ENCODE peak calls at places on chromosomes 5 and 9, in nine cellular contexts. One of them, this sample, is unnamed.
A peak's percentile ranks its signal among the peaks of the same experiment; 100 is the strongest.

GRCh38 chr9:129256959-129257713 is 79.1 kb upstream of the IER5L start:
- DNase-seq in cardiac muscle cell: no peak
- DNase-seq in epithelial cell of esophagus: no peak
- DNase-seq in ascending aorta: no peak
- DNase-seq in foreskin fibroblast: no peak
- DNase-seq in colonic mucosa: no peak
- DNase-seq in transverse colon: no peak
- DNase-seq in GM12865: no peak
- DNase-seq in GM06990: no peak
- DNase-seq in this sample: no peak

GRCh38 chr5:133460172-133460758 is 152.1 kb downstream of the FSTL4 start:
- DNase-seq in cardiac muscle cell: peak; percentile 49
- DNase-seq in epithelial cell of esophagus: peak; percentile 66
- DNase-seq in ascending aorta: no peak
- DNase-seq in foreskin fibroblast: no peak
- DNase-seq in colonic mucosa: no peak
- DNase-seq in transverse colon: peak; percentile 16
- DNase-seq in GM12865: peak; percentile 49
- DNase-seq in GM06990: peak; percentile 17
- DNase-seq in this sample: no peak

GRCh38 chr9:89798546-89799120 is 193.8 kb downstream of the GADD45G start:
- DNase-seq in cardiac muscle cell: no peak
- DNase-seq in epithelial cell of esophagus: no peak
- DNase-seq in ascending aorta: no peak
- DNase-seq in foreskin fibroblast: no peak
- DNase-seq in colonic mucosa: no peak
- DNase-seq in transverse colon: no peak
- DNase-seq in GM12865: no peak
- DNase-seq in GM06990: no peak
- DNase-seq in this sample: no peak

GRCh38 chr9:6195714-6196360 is 19.8 kb upstream of the IL33 start:
- DNase-seq in cardiac muscle cell: no peak
- DNase-seq in epithelial cell of esophagus: peak; percentile 73
- DNase-seq in ascending aorta: no peak
- DNase-seq in foreskin fibroblast: no peak
- DNase-seq in colonic mucosa: no peak
- DNase-seq in transverse colon: no peak
- DNase-seq in GM12865: no peak
- DNase-seq in GM06990: no peak
- DNase-seq in this sample: no peak

GRCh38 chr5:139064613-139065012 is 133.6 kb downstream of the SIL1 start:
- DNase-seq in cardiac muscle cell: no peak
- DNase-seq in epithelial cell of esophagus: peak; percentile 58
- DNase-seq in ascending aorta: no peak
- DNase-seq in foreskin fibroblast: no peak
- DNase-seq in colonic mucosa: no peak
- DNase-seq in transverse colon: no peak
- DNase-seq in GM12865: no peak
- DNase-seq in GM06990: no peak
- DNase-seq in this sample: no peak

GRCh38 chr5:143311428-143311827 is 92.1 kb downstream of the NR3C1 start:
- DNase-seq in cardiac muscle cell: no peak
- DNase-seq in epithelial cell of esophagus: peak; percentile 95
- DNase-seq in ascending aorta: no peak
- DNase-seq in foreskin fibroblast: peak; percentile 75
- DNase-seq in colonic mucosa: no peak
- DNase-seq in transverse colon: no peak
- DNase-seq in GM12865: no peak
- DNase-seq in GM06990: no peak
- DNase-seq in this sample: no peak

GRCh38 chr5:27158775-27159174 is 120.4 kb upstream of the CDH9 start:
- DNase-seq in cardiac muscle cell: no peak
- DNase-seq in epithelial cell of esophagus: peak; percentile 20
- DNase-seq in ascending aorta: no peak
- DNase-seq in foreskin fibroblast: no peak
- DNase-seq in colonic mucosa: no peak
- DNase-seq in transverse colon: no peak
- DNase-seq in GM12865: no peak
- DNase-seq in GM06990: no peak
- DNase-seq in this sample: no peak

GRCh38 chr9:123072407-123072995 is 39.0 kb downstream of the GPR21 start:
- DNase-seq in cardiac muscle cell: no peak
- DNase-seq in epithelial cell of esophagus: no peak
- DNase-seq in ascending aorta: no peak
- DNase-seq in foreskin fibroblast: no peak
- DNase-seq in colonic mucosa: no peak
- DNase-seq in transverse colon: no peak
- DNase-seq in GM12865: no peak
- DNase-seq in GM06990: no peak
- DNase-seq in this sample: no peak

GRCh38 chr9:136614372-136614922 is 48.3 kb upstream of the EGFL7 start:
- DNase-seq in cardiac muscle cell: no peak
- DNase-seq in epithelial cell of esophagus: no peak
- DNase-seq in ascending aorta: no peak
- DNase-seq in foreskin fibroblast: peak; percentile 81
- DNase-seq in colonic mucosa: peak; percentile 45
- DNase-seq in transverse colon: peak; percentile 17
- DNase-seq in GM12865: no peak
- DNase-seq in GM06990: no peak
- DNase-seq in this sample: no peak

GRCh38 chr9:38039090-38039906 is 29.7 kb downstream of the SHB start:
- DNase-seq in cardiac muscle cell: peak; percentile 48
- DNase-seq in epithelial cell of esophagus: no peak
- DNase-seq in ascending aorta: no peak
- DNase-seq in foreskin fibroblast: no peak
- DNase-seq in colonic mucosa: no peak
- DNase-seq in transverse colon: no peak
- DNase-seq in GM12865: no peak
- DNase-seq in GM06990: no peak
- DNase-seq in this sample: no peak

GRCh38 chr9:133694686-133695085 is 43.5 kb downstream of the SARDH start:
- DNase-seq in cardiac muscle cell: no peak
- DNase-seq in epithelial cell of esophagus: no peak
- DNase-seq in ascending aorta: no peak
- DNase-seq in foreskin fibroblast: no peak
- DNase-seq in colonic mucosa: no peak
- DNase-seq in transverse colon: no peak
- DNase-seq in GM12865: no peak
- DNase-seq in GM06990: no peak
- DNase-seq in this sample: no peak

GRCh38 chr5:157870837-157871834 is 12.2 kb upstream of the CLINT1 start:
- DNase-seq in cardiac muscle cell: no peak
- DNase-seq in epithelial cell of esophagus: peak; percentile 97
- DNase-seq in ascending aorta: no peak
- DNase-seq in foreskin fibroblast: no peak
- DNase-seq in colonic mucosa: no peak
- DNase-seq in transverse colon: no peak
- DNase-seq in GM12865: peak; percentile 20
- DNase-seq in GM06990: peak; percentile 30
- DNase-seq in this sample: no peak

GRCh38 chr9:114677418-114677817 is 4.6 kb downstream of the TEX48 start:
- DNase-seq in cardiac muscle cell: peak; percentile 84
- DNase-seq in epithelial cell of esophagus: peak; percentile 100
- DNase-seq in ascending aorta: no peak
- DNase-seq in foreskin fibroblast: peak; percentile 99
- DNase-seq in colonic mucosa: no peak
- DNase-seq in transverse colon: peak; percentile 18
- DNase-seq in GM12865: no peak
- DNase-seq in GM06990: no peak
- DNase-seq in this sample: peak; percentile 15

GRCh38 chr5:40464461-40464860 is 215.3 kb upstream of the PTGER4 start:
- DNase-seq in cardiac muscle cell: no peak
- DNase-seq in epithelial cell of esophagus: peak; percentile 32
- DNase-seq in ascending aorta: no peak
- DNase-seq in foreskin fibroblast: no peak
- DNase-seq in colonic mucosa: no peak
- DNase-seq in transverse colon: no peak
- DNase-seq in GM12865: no peak
- DNase-seq in GM06990: no peak
- DNase-seq in this sample: no peak

GRCh38 chr9:77284616-77285015 is 107.3 kb downstream of the VPS13A start:
- DNase-seq in cardiac muscle cell: no peak
- DNase-seq in epithelial cell of esophagus: no peak
- DNase-seq in ascending aorta: no peak
- DNase-seq in foreskin fibroblast: no peak
- DNase-seq in colonic mucosa: no peak
- DNase-seq in transverse colon: no peak
- DNase-seq in GM12865: no peak
- DNase-seq in GM06990: no peak
- DNase-seq in this sample: no peak

GRCh38 chr5:166370928-166371690 is 1920.3 kb upstream of the WWC1 start:
- DNase-seq in cardiac muscle cell: no peak
- DNase-seq in epithelial cell of esophagus: no peak
- DNase-seq in ascending aorta: no peak
- DNase-seq in foreskin fibroblast: no peak
- DNase-seq in colonic mucosa: no peak
- DNase-seq in transverse colon: no peak
- DNase-seq in GM12865: no peak
- DNase-seq in GM06990: no peak
- DNase-seq in this sample: no peak

GRCh38 chr5:147464211-147464610 is 45.7 kb downstream of the DPYSL3 start:
- DNase-seq in cardiac muscle cell: peak; percentile 41
- DNase-seq in epithelial cell of esophagus: peak; percentile 70
- DNase-seq in ascending aorta: no peak
- DNase-seq in foreskin fibroblast: no peak
- DNase-seq in colonic mucosa: no peak
- DNase-seq in transverse colon: no peak
- DNase-seq in GM12865: peak; percentile 28
- DNase-seq in GM06990: no peak
- DNase-seq in this sample: no peak

GRCh38 chr9:96107436-96107835 is 194.5 kb downstream of the HSD17B3 start:
- DNase-seq in cardiac muscle cell: no peak
- DNase-seq in epithelial cell of esophagus: no peak
- DNase-seq in ascending aorta: no peak
- DNase-seq in foreskin fibroblast: no peak
- DNase-seq in colonic mucosa: no peak
- DNase-seq in transverse colon: no peak
- DNase-seq in GM12865: no peak
- DNase-seq in GM06990: no peak
- DNase-seq in this sample: no peak

GRCh38 chr5:59893436-59894227 is at the start of gene PDE4D:
- DNase-seq in cardiac muscle cell: peak; percentile 90
- DNase-seq in epithelial cell of esophagus: peak; percentile 73
- DNase-seq in ascending aorta: peak; percentile 82
- DNase-seq in foreskin fibroblast: peak; percentile 61
- DNase-seq in colonic mucosa: peak; percentile 25
- DNase-seq in transverse colon: peak; percentile 19
- DNase-seq in GM12865: peak; percentile 16
- DNase-seq in GM06990: peak; percentile 9
- DNase-seq in this sample: peak; percentile 8

DNA sequence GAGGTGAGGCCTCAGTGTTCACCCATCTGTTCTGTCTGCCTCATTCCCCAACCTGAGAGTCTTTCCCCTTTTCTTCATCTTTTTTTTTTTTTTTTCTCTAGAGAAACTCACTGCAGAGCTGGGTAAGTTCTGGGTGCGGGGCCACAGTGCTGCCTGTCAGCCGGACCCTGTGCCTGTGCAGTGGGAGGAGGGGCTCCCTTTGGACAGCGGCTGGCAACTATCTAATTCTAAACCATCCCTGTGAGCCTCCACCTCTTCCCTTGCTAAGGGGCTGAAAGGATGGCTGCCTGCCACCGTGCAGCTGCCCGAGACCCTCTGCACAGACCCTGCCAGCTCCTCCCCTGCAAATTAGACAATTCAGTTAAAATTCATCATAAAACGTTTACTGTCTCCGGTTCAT is 14.1 kb downstream of the BTNL9 start:
- DNase-seq in cardiac muscle cell: no peak
- DNase-seq in epithelial cell of esophagus: no peak
- DNase-seq in ascending aorta: no peak
- DNase-seq in foreskin fibroblast: no peak
- DNase-seq in colonic mucosa: no peak
- DNase-seq in transverse colon: no peak
- DNase-seq in GM12865: no peak
- DNase-seq in GM06990: no peak
- DNase-seq in this sample: no peak
- H3K4me3 ChIP-seq in cardiac muscle cell: no peak overlapping the region
- H3K4me3 ChIP-seq in epithelial cell of esophagus: no peak overlapping the region
- H3K4me3 ChIP-seq in ascending aorta: no peak overlapping the region
- H3K4me3 ChIP-seq in foreskin fibroblast: no peak overlapping the region
- H3K4me3 ChIP-seq in colonic mucosa: no peak overlapping the region
- H3K4me3 ChIP-seq in transverse colon: peak overlapping the region; percentile 55
- H3K4me3 ChIP-seq in GM12865: peak overlapping the region; percentile 58
- H3K4me3 ChIP-seq in GM06990: peak overlapping the region; percentile 87
- H3K4me3 ChIP-seq in this sample: no peak overlapping the region

GRCh38 chr9:20280330-20280729 is 342.0 kb downstream of the MLLT3 start:
- DNase-seq in cardiac muscle cell: no peak
- DNase-seq in epithelial cell of esophagus: no peak
- DNase-seq in ascending aorta: no peak
- DNase-seq in foreskin fibroblast: no peak
- DNase-seq in colonic mucosa: no peak
- DNase-seq in transverse colon: no peak
- DNase-seq in GM12865: peak; percentile 35
- DNase-seq in GM06990: no peak
- DNase-seq in this sample: no peak
- TF ChIP-seq CTCF in cardiac muscle cell: no peak
- TF ChIP-seq CTCF in epithelial cell of esophagus: no peak
- TF ChIP-seq CTCF in ascending aorta: no peak
- TF ChIP-seq CTCF in foreskin fibroblast: no peak
- TF ChIP-seq CTCF in colonic mucosa: no peak
- TF ChIP-seq CTCF in transverse colon: no peak
- TF ChIP-seq CTCF in GM12865: no peak
- TF ChIP-seq CTCF in GM06990: peak; percentile 24
- TF ChIP-seq CTCF in this sample: no peak

DNA sequence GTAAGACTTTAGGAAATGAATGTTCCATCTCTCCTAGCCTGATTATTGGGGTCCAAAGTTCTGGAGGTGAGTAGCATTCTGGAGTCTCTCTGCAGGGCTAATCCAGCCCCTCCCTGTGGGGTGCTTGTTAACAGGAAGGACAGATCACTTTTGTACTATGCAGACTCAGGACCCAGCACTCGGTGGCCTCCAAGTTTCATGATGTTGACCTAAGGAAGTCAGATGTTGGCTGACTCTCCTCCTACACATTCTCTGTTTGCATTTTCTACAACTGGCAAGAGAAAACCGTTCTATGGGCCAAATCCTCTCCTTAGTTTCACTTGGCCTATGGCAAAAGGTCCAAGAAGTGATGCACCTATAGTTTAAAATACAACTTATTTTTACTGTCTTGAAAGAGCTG is 5.5 kb upstream of the PDE8B start:
- DNase-seq in cardiac muscle cell: no peak
- DNase-seq in epithelial cell of esophagus: no peak
- DNase-seq in ascending aorta: no peak
- DNase-seq in foreskin fibroblast: no peak
- DNase-seq in colonic mucosa: no peak
- DNase-seq in transverse colon: no peak
- DNase-seq in GM12865: peak; percentile 12
- DNase-seq in GM06990: no peak
- DNase-seq in this sample: no peak
- H3K4me3 ChIP-seq in cardiac muscle cell: no peak overlapping the region
- H3K4me3 ChIP-seq in epithelial cell of esophagus: no peak overlapping the region
- H3K4me3 ChIP-seq in ascending aorta: no peak overlapping the region
- H3K4me3 ChIP-seq in foreskin fibroblast: no peak overlapping the region
- H3K4me3 ChIP-seq in colonic mucosa: no peak overlapping the region
- H3K4me3 ChIP-seq in transverse colon: no peak overlapping the region
- H3K4me3 ChIP-seq in GM12865: no peak overlapping the region
- H3K4me3 ChIP-seq in GM06990: no peak overlapping the region
- H3K4me3 ChIP-seq in this sample: no peak overlapping the region

DNA sequence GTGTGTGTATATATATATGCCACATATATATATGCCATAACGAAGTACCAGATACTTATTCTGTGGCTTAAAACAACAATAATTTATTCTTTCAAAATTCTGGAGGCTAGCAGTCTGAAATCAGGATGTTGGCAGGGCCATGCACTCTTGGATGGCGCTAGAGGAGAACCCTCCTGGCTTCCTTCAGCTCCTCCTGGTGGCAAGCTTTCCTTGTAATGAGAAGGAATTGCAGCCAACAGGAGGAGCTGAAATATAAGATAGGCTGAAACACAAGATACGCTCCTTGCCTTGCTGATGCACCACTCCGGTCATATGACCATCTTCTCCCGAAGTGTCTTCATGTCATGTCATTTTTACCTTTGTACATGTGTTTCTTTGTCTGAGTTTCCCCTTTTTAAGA is 368.1 kb upstream of the CTNND2 start:
- DNase-seq in cardiac muscle cell: peak; percentile 2
- DNase-seq in epithelial cell of esophagus: peak; percentile 36
- DNase-seq in ascending aorta: no peak
- DNase-seq in foreskin fibroblast: no peak
- DNase-seq in colonic mucosa: no peak
- DNase-seq in transverse colon: no peak
- DNase-seq in GM12865: no peak
- DNase-seq in GM06990: no peak
- DNase-seq in this sample: no peak
- TF ChIP-seq CTCF in cardiac muscle cell: no peak
- TF ChIP-seq CTCF in epithelial cell of esophagus: peak; percentile 27
- TF ChIP-seq CTCF in ascending aorta: no peak
- TF ChIP-seq CTCF in foreskin fibroblast: no peak
- TF ChIP-seq CTCF in colonic mucosa: no peak
- TF ChIP-seq CTCF in transverse colon: no peak
- TF ChIP-seq CTCF in GM12865: no peak
- TF ChIP-seq CTCF in GM06990: no peak
- TF ChIP-seq CTCF in this sample: no peak